ENCODE peak calls at places on chromosomes 7 and 10, in nine cellular contexts. T is NCI-H1417; L is HuH-7; U is iPS DF 6.9; S is activated CD8-positive, alpha-beta memory T cell treated with anti-CD3 and anti-CD28 coated beads, Interleukin-2, amount 50 U/mL, for 48 hours; N is NCI-H1092 treated with DMSO at 0.1 percent for 48 hours; Y is stimulated activated CD4-positive, alpha-beta T cell treated with anti-CD3 and anti-CD28 coated beads, Interleukin-15, amount 100 ng/mL, for 1 hour; P is ovary; G is astrocyte of the spinal cord. Q is an unnamed sample.
A peak's percentile ranks its signal among the peaks of the same experiment; 100 is the strongest.

GRCh38 chr7:83976302-83976701 is 218.3 kb downstream of the SEMA3A start:
- DNase-seq in T (peak; percentile 78), L (peak; percentile 7), U (no peak), S (no peak), N (peak; percentile 36), Y (no peak), P (no peak), G (peak; percentile 48), Q (peak; percentile 48)

GRCh38 chr10:50431791-50432190 is 180.5 kb upstream of the ASAH2 start:
- DNase-seq in T (peak; percentile 4), L (no peak), U (no peak), S (no peak), N (no peak), Y (no peak), P (no peak), G (peak; percentile 61), Q (peak; percentile 55)

GRCh38 chr7:102270176-102270887 is 16.3 kb upstream of the SH2B2 start:
- DNase-seq in T (no peak), L (no peak), U (no peak), S (no peak), N (no peak), Y (no peak), P (no peak), G (no peak), Q (no peak)

GRCh38 chr7:139619367-139619657 is 95.8 kb downstream of the CLEC2L start:
- DNase-seq in T (no peak), L (no peak), U (no peak), S (no peak), N (no peak), Y (no peak), P (no peak), G (peak; percentile 66), Q (peak; percentile 60)

GRCh38 chr7:133682364-133683181 is 429.7 kb downstream of the EXOC4 start:
- DNase-seq in T (peak; percentile 25), L (no peak), U (no peak), S (no peak), N (no peak), Y (no peak), P (no peak), G (no peak), Q (no peak)

GRCh38 chr10:767211-767610 is 77.7 kb upstream of the DIP2C start:
- DNase-seq in T (no peak), L (no peak), U (no peak), S (no peak), N (no peak), Y (no peak), P (no peak), G (no peak), Q (no peak)

GRCh38 chr10:121873236-121873635 is 54.6 kb downstream of the ATE1 start:
- DNase-seq in T (no peak), L (no peak), U (no peak), S (no peak), N (no peak), Y (no peak), P (no peak), G (no peak), Q (peak; percentile 28)

GRCh38 chr7:105304040-105304895 is 84.5 kb downstream of the SRPK2 start:
- DNase-seq in T (no peak), L (peak; percentile 55), U (no peak), S (no peak), N (no peak), Y (no peak), P (no peak), G (peak; percentile 61), Q (peak; percentile 35)

GRCh38 chr7:42035205-42035604 is 201.8 kb downstream of the GLI3 start:
- DNase-seq in T (no peak), L (no peak), U (no peak), S (no peak), N (no peak), Y (no peak), P (no peak), G (no peak), Q (peak; percentile 18)

GRCh38 chr10:96814264-96814663 is 17.8 kb upstream of the LCOR start:
- DNase-seq in T (no peak), L (no peak), U (no peak), S (no peak), N (no peak), Y (no peak), P (no peak), G (peak; percentile 88), Q (peak; percentile 87)

GRCh38 chr7:155371331-155371883 is 73.7 kb downstream of the INSIG1 start:
- DNase-seq in T (no peak), L (no peak), U (no peak), S (no peak), N (no peak), Y (no peak), P (no peak), G (no peak), Q (no peak)

GRCh38 chr10:89043052-89043451 is 52.5 kb downstream of the FAS start:
- DNase-seq in T (peak; percentile 1), L (no peak), U (no peak), S (no peak), N (no peak), Y (no peak), P (no peak), G (no peak), Q (no peak)

GRCh38 chr7:42156957-42157721 is 79.9 kb downstream of the GLI3 start:
- DNase-seq in T (no peak), L (no peak), U (no peak), S (no peak), N (no peak), Y (no peak), P (no peak), G (no peak), Q (no peak)

GRCh38 chr7:74606101-74606908 is 51.2 kb upstream of the GTF2I start:
- DNase-seq in T (peak; percentile 71), L (no peak), U (no peak), S (peak; percentile 75), N (peak; percentile 31), Y (no peak), P (peak; percentile 35), G (no peak), Q (peak; percentile 55)

GRCh38 chr7:113440173-113440572 is 321.8 kb upstream of the SMIM30 start:
- DNase-seq in T (no peak), L (no peak), U (no peak), S (no peak), N (no peak), Y (no peak), P (no peak), G (no peak), Q (no peak)

GRCh38 chr10:99523251-99523773 is 9.4 kb upstream of the NKX2-3 start:
- DNase-seq in T (no peak), L (peak; percentile 71), U (no peak), S (no peak), N (no peak), Y (no peak), P (no peak), G (no peak), Q (no peak)

GRCh38 chr7:116859323-116859722 is 3.1 kb upstream of the CAPZA2 start:
- DNase-seq in T (peak; percentile 61), L (no peak), U (no peak), S (no peak), N (no peak), Y (no peak), P (no peak), G (peak; percentile 65), Q (peak; percentile 32)

GRCh38 chr10:74612195-74612594 is 214.2 kb upstream of the KAT6B start:
- DNase-seq in T (no peak), L (no peak), U (no peak), S (no peak), N (no peak), Y (no peak), P (no peak), G (peak; percentile 33), Q (no peak)

GRCh38 chr10:104806791-104807190 is 165.7 kb downstream of the SORCS3 start:
- DNase-seq in T (no peak), L (no peak), U (no peak), S (no peak), N (no peak), Y (no peak), P (no peak), G (no peak), Q (no peak)

GRCh38 chr10:31353574-31353973 is 34.6 kb downstream of the ZEB1 start:
- DNase-seq in T (peak; percentile 5), L (peak; percentile 21), U (no peak), S (no peak), N (no peak), Y (no peak), P (no peak), G (peak; percentile 72), Q (peak; percentile 60)

GRCh38 chr7:13990984-13991790 is 1.7 kb upstream of the ETV1 start:
- DNase-seq in T (peak; percentile 98), L (peak; percentile 90), U (peak; percentile 93), S (peak; percentile 78), N (peak; percentile 100), Y (peak; percentile 28), P (peak; percentile 86), G (peak; percentile 99), Q (peak; percentile 99)

GRCh38 chr10:63120554-63120953 is 12.6 kb upstream of the NRBF2 start:
- DNase-seq in T (no peak), L (no peak), U (no peak), S (no peak), N (no peak), Y (no peak), P (no peak), G (peak; percentile 87), Q (peak; percentile 74)

GRCh38 chr10:11036424-11037011 is 18.8 kb downstream of the CELF2 start:
- DNase-seq in T (peak; percentile 1), L (peak; percentile 61), U (no peak), S (no peak), N (peak; percentile 0), Y (no peak), P (no peak), G (peak; percentile 56), Q (peak; percentile 74)

GRCh38 chr10:22736134-22736533 is 21.8 kb upstream of the PIP4K2A start:
- DNase-seq in T (no peak), L (no peak), U (no peak), S (no peak), N (no peak), Y (no peak), P (no peak), G (no peak), Q (no peak)

GRCh38 chr10:94023909-94024308 is 30.2 kb downstream of the PLCE1 start:
- DNase-seq in T (no peak), L (no peak), U (no peak), S (no peak), N (no peak), Y (no peak), P (no peak), G (no peak), Q (no peak)

GRCh38 chr10:97883092-97883485 is 33.4 kb downstream of the GOLGA7B start:
- DNase-seq in T (no peak), L (no peak), U (no peak), S (no peak), N (no peak), Y (no peak), P (no peak), G (no peak), Q (no peak)

GRCh38 chr7:140475747-140476333 is 3.5 kb downstream of the MKRN1 start:
- DNase-seq in T (peak; percentile 87), L (peak; percentile 64), U (no peak), S (no peak), N (peak; percentile 69), Y (no peak), P (no peak), G (peak; percentile 39), Q (peak; percentile 51)

GRCh38 chr7:151432658-151433521 is 7.1 kb downstream of the CRYGN start:
- DNase-seq in T (no peak), L (no peak), U (no peak), S (peak; percentile 77), N (no peak), Y (no peak), P (peak; percentile 14), G (no peak), Q (no peak)

GRCh38 chr7:12923971-12924370 is 236.5 kb downstream of the ARL4A start:
- DNase-seq in T (no peak), L (no peak), U (no peak), S (no peak), N (no peak), Y (no peak), P (no peak), G (no peak), Q (no peak)

Q was measured in astrocyte of the hippocampus.